ENCODE peak calls at places on chromosomes 7 and 10, in five cellular contexts. B is body of pancreas, H is hepatocyte, X is foreskin fibroblast, L is adipocyte. J is an unnamed sample.

GRCh38 chr7:107746006-107746405 is 2.1 kb downstream of the CBLL1 start:
- DNase-seq in H (no peak), X (no peak), L (peak), B (no peak), J (no peak)

GRCh38 chr7:38321515-38321944 is 48.1 kb upstream of the TARP start:
- DNase-seq in H (no peak), B (no peak), L (peak), X (peak), J (peak)

GRCh38 chr10:117503170-117503885 is 39.2 kb upstream of the EMX2 start:
- DNase-seq in H (peak), X (peak), L (peak), B (no peak), J (peak)

GRCh38 chr10:79385804-79386531 is 38.7 kb downstream of the PPIF start:
- DNase-seq in L (no peak), B (no peak), X (no peak), H (no peak), J (no peak)

GRCh38 chr7:47361746-47362215 is 220.1 kb downstream of the TNS3 start:
- DNase-seq in H (no peak), B (peak), X (peak), L (peak), J (peak)

GRCh38 chr10:819326-819725 is 112.2 kb downstream of the LARP4B start:
- DNase-seq in X (peak), L (peak), H (no peak), B (no peak), J (peak)

GRCh38 chr7:20199015-20199737 is 18.0 kb downstream of the MACC1 start:
- DNase-seq in L (peak), H (peak), X (peak), B (peak), J (peak)

GRCh38 chr7:2823124-2823523 is 21.0 kb downstream of the GNA12 start:
- DNase-seq in X (no peak), L (no peak), B (no peak), H (no peak), J (peak)

GRCh38 chr7:140084972-140085371 is 22.2 kb upstream of the PARP12 start:
- DNase-seq in H (no peak), L (no peak), B (no peak), X (no peak), J (no peak)

GRCh38 chr10:132054564-132054963 is 11.2 kb upstream of the JAKMIP3 start:
- DNase-seq in B (no peak), L (peak), X (no peak), H (peak), J (no peak)

GRCh38 chr7:3722396-3722846 is 421.4 kb downstream of the SDK1 start:
- DNase-seq in X (peak), L (no peak), B (no peak), H (peak), J (no peak)

GRCh38 chr10:34078798-34079470 is 736.2 kb downstream of the PARD3 start:
- DNase-seq in L (peak), X (peak), H (no peak), B (peak), J (peak)

GRCh38 chr10:123962756-123963469 is 71.3 kb upstream of the CPXM2 start:
- DNase-seq in H (no peak), X (no peak), L (no peak), B (no peak), J (no peak)

GRCh38 chr7:23235688-23236280 is 10.8 kb upstream of the GPNMB start:
- DNase-seq in L (no peak), X (no peak), H (no peak), B (no peak), J (peak)

GRCh38 chr7:95264225-95264927 is 60.0 kb downstream of the PON1 start:
- DNase-seq in X (no peak), H (no peak), B (no peak), L (peak), J (peak)

GRCh38 chr10:72753760-72754231 is 61.9 kb downstream of the MCU start:
- DNase-seq in L (no peak), X (no peak), B (no peak), H (no peak), J (no peak)

GRCh38 chr10:50439806-50440205 is 183.9 kb downstream of the SGMS1 start:
- DNase-seq in X (no peak), B (no peak), L (peak), H (no peak), J (no peak)

GRCh38 chr7:66894463-66895080 is 26.5 kb upstream of the TMEM248 start:
- DNase-seq in B (no peak), L (peak), X (no peak), H (peak), J (peak)

GRCh38 chr10:130232361-130233360 is 96.5 kb downstream of the GLRX3 start:
- DNase-seq in X (no peak), L (no peak), B (no peak), H (no peak), J (no peak)

GRCh38 chr7:121163699-121164098 is 165.1 kb upstream of the WNT16 start:
- DNase-seq in X (no peak), L (no peak), B (no peak), H (no peak), J (no peak)

GRCh38 chr7:80614911-80615310 is 23.5 kb upstream of the CD36 start:
- DNase-seq in B (no peak), H (no peak), X (peak), L (no peak), J (no peak)

GRCh38 chr7:76356115-76356514 is 2.7 kb downstream of the YWHAG start:
- DNase-seq in B (no peak), L (no peak), H (no peak), X (no peak), J (no peak)

GRCh38 chr10:5555031-5555510 is 30.3 kb downstream of the CALML3 start:
- DNase-seq in H (no peak), L (no peak), B (no peak), X (no peak), J (peak)

GRCh38 chr10:97179731-97180366 is 5.9 kb downstream of the SLIT1 start:
- DNase-seq in L (peak), H (peak), X (no peak), B (no peak), J (no peak)

GRCh38 chr10:78231930-78232329 is 198.3 kb downstream of the RPS24 start:
- DNase-seq in L (peak), X (no peak), B (peak), H (peak), J (peak)

GRCh38 chr10:126659750-126660149 is 10.7 kb downstream of the C10orf90 start:
- DNase-seq in B (no peak), X (no peak), L (no peak), H (no peak), J (no peak)

GRCh38 chr7:134548877-134549276 is at the start of gene AKR1B15:
- DNase-seq in X (peak), H (no peak), B (no peak), L (no peak), J (no peak)

GRCh38 chr7:132614428-132615076 is 38.3 kb upstream of the PLXNA4 start:
- DNase-seq in H (peak), X (peak), B (no peak), L (peak), J (peak)

GRCh38 chr7:22140597-22140996 is 194.9 kb upstream of the CDCA7L start:
- DNase-seq in H (no peak), B (no peak), X (no peak), L (no peak), J (no peak)

GRCh38 chr7:22138886-22139285 is 193.2 kb upstream of the CDCA7L start:
- DNase-seq in L (no peak), X (no peak), H (no peak), B (no peak), J (no peak)

GRCh38 chr7:22138106-22138505 is 192.4 kb upstream of the CDCA7L start:
- DNase-seq in X (no peak), B (no peak), L (no peak), H (no peak), J (no peak)

GRCh38 chr7:22137466-22137865 is 191.8 kb upstream of the CDCA7L start:
- DNase-seq in H (no peak), L (peak), X (peak), B (no peak), J (peak)

GRCh38 chr7:22137026-22137425 is 191.3 kb upstream of the CDCA7L start:
- DNase-seq in X (peak), L (peak), H (no peak), B (no peak), J (peak)
- H3K4me3 ChIP-seq in X (no peak), L (no peak), H (no peak), B (no peak), J (no peak)

DNA sequence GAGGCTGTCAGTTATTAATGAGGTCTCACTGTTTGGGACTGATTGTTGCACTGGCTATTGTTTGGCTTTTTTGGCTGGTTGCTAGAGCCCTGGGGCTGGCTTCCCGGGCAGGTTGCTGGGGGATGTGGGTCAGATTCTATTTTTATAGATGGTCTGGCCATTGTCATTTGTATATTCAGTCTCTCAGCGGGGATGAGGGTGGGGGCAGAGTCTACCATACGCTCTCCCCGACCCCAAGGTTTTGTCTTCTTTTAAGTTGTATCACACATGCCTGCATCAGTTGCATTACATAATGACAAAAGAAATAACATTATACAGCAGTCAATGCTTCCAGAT is 84.3 kb upstream of the GRB10 start:
- DNase-seq in B (no peak), X (no peak), H (no peak), L (no peak), J (no peak)
- H3K4me3 ChIP-seq in B (no peak), X (no peak), H (no peak), L (no peak), J (no peak)

DNA sequence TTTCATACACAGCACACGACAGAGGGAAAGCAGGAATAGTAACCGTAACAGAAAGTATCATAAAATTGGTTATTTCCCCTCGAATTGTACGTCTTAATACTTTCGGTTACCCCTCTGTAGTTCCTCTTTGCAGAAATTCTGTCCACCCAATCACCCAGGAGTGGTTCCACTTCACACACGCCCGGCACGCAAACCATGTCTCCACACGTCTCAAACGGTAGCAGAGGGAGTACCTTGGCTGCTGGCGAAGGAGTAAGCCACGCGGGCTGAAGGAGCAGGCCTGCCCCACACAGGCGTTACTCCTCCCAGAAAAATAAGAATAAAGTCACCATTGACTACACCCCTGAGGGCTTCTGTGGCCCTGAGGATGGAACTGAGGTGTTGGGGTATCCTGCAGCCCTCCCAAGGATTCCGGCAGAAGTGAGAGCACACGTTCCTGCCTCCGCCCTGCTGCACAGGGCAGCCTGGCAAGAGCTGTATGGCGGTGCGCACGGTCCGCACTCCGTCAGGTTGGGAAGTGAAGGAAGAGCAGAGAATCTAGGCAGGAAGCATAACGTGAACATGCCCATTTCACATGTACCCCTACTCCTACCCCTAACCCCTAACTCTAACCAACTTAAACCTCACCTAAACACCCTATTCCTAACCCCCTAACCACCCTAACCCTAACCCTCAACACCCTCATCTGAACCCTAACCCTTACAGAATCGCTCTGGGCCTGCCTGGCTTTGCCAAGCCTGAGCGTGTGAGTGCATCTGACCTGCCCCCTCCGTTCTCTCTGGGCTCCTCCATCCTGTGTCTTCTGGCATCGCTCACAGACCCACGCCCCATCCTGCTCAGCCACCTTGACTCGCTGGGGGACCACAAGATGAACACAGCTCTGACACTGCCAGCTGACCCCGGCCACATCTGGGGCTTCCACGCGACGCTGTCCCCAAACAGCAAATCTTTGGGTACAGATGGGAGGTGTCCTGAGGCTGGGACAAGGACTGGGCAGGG is 18.2 kb downstream of the GPR146 start:
- DNase-seq in X (no peak), L (no peak), B (no peak), H (no peak), J (no peak)
- H3K4me3 ChIP-seq in X (no peak), L (no peak), B (no peak), H (no peak), J (no peak)

GRCh38 chr7:157434701-157435100 is 97.9 kb downstream of the DNAJB6 start:
- DNase-seq in X (no peak), H (no peak), L (no peak), B (no peak), J (no peak)

GRCh38 chr7:157434231-157434630 is 97.4 kb downstream of the DNAJB6 start:
- DNase-seq in X (no peak), B (no peak), L (no peak), H (no peak), J (no peak)

GRCh38 chr7:157436763-157437480 is 100.1 kb downstream of the DNAJB6 start:
- DNase-seq in H (no peak), B (no peak), X (no peak), L (peak), J (no peak)

GRCh38 chr7:157437519-157438061 is 100.8 kb downstream of the DNAJB6 start:
- DNase-seq in X (no peak), B (no peak), L (no peak), H (no peak), J (no peak)

DNA sequence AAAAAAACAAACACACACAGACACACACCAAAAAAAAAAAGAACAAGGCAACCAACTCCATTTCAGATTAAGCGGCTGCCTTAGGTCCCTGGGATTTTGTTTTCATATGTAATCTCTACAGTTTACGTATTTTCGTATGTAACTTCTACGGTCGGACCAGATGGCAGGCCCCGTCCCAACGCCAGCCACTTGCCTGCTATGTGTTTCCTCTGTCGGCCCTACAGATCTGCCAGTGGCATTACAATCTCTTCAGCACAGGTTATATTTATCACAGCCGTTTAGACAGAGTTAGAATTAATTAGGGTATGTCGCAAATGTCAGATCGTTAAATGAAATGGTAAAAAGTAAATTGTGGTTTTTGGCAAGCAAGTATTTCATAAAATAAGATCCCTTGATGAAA is 99.3 kb downstream of the DNAJB6 start:
- DNase-seq in L (no peak), X (no peak), B (no peak), H (no peak), J (no peak)
- H3K4me3 ChIP-seq in L (no peak), X (no peak), B (no peak), H (no peak), J (no peak)

GRCh38 chr7:25059576-25059975 is 65.5 kb downstream of the CYCS start:
- DNase-seq in L (no peak), H (no peak), B (no peak), X (no peak), J (no peak)
- H3K4me3 ChIP-seq in L (no peak), H (no peak), B (no peak), X (no peak), J (no peak)

GRCh38 chr10:102038410-102038809 is 17.6 kb downstream of the ARMH3 start:
- DNase-seq in H (no peak), B (no peak), X (no peak), L (no peak), J (no peak)

GRCh38 chr10:102045292-102045691 is 10.7 kb downstream of the ARMH3 start:
- DNase-seq in X (no peak), B (no peak), L (no peak), H (no peak), J (no peak)

GRCh38 chr10:102043456-102043855 is 12.5 kb downstream of the ARMH3 start:
- DNase-seq in B (no peak), X (no peak), H (no peak), L (peak), J (no peak)

GRCh38 chr10:102040721-102041120 is 15.3 kb downstream of the ARMH3 start:
- DNase-seq in H (no peak), X (no peak), B (no peak), L (no peak), J (no peak)

GRCh38 chr10:102040305-102040704 is 15.7 kb downstream of the ARMH3 start:
- DNase-seq in X (no peak), L (no peak), H (peak), B (no peak), J (peak)
- H3K4me3 ChIP-seq in X (no peak), L (no peak), H (no peak), B (no peak), J (no peak)

GRCh38 chr10:11180228-11180627 is 162.6 kb downstream of the CELF2 start:
- DNase-seq in H (no peak), X (no peak), B (no peak), L (no peak), J (no peak)

GRCh38 chr10:11177926-11178453 is 160.3 kb downstream of the CELF2 start:
- DNase-seq in X (no peak), L (no peak), B (no peak), H (no peak), J (no peak)

GRCh38 chr10:11176746-11177145 is 159.1 kb downstream of the CELF2 start:
- DNase-seq in H (no peak), L (no peak), B (no peak), X (no peak), J (no peak)

GRCh38 chr10:11179231-11180105 is 161.8 kb downstream of the CELF2 start:
- DNase-seq in X (no peak), B (no peak), H (no peak), L (no peak), J (no peak)

GRCh38 chr10:11178606-11179221 is 161.0 kb downstream of the CELF2 start:
- DNase-seq in L (no peak), B (no peak), H (peak), X (peak), J (peak)
- H3K4me3 ChIP-seq in L (no peak), B (no peak), H (no peak), X (no peak), J (no peak)